ENCODE peak calls at places on chromosomes 16 and 17, in five cellular contexts. One of them, this sample, is unnamed.

GRCh38 chr16:5769513-5769912 is 671.9 kb upstream of the EEF2KMT start:
- DNase-seq in uterus: no peak
- DNase-seq in GM12892: no peak
- DNase-seq in A549: no peak
- DNase-seq in lower leg skin: no peak
- DNase-seq in this sample: no peak

GRCh38 chr17:82985973-82986372 is 93.4 kb upstream of the METRNL start:
- DNase-seq in uterus: no peak
- DNase-seq in GM12892: no peak
- DNase-seq in A549: no peak
- DNase-seq in lower leg skin: peak
- DNase-seq in this sample: no peak

GRCh38 chr17:40399185-40399584 is 18.5 kb downstream of the TOP2A start:
- DNase-seq in uterus: no peak
- DNase-seq in GM12892: no peak
- DNase-seq in A549: peak
- DNase-seq in lower leg skin: no peak
- DNase-seq in this sample: peak

GRCh38 chr17:75542728-75543336 is 17.3 kb downstream of the LLGL2 start:
- DNase-seq in uterus: no peak
- DNase-seq in GM12892: no peak
- DNase-seq in A549: no peak
- DNase-seq in lower leg skin: no peak
- DNase-seq in this sample: no peak

GRCh38 chr17:82338858-82339633 is 5.5 kb upstream of the SECTM1 start:
- DNase-seq in uterus: peak
- DNase-seq in GM12892: no peak
- DNase-seq in A549: peak
- DNase-seq in lower leg skin: no peak
- DNase-seq in this sample: peak

GRCh38 chr16:21226749-21227148 is 6.8 kb upstream of the ANKS4B start:
- DNase-seq in uterus: no peak
- DNase-seq in GM12892: no peak
- DNase-seq in A549: no peak
- DNase-seq in lower leg skin: no peak
- DNase-seq in this sample: no peak

GRCh38 chr17:39950871-39951348 is 11.9 kb upstream of the GSDMA start:
- DNase-seq in uterus: no peak
- DNase-seq in GM12892: no peak
- DNase-seq in A549: no peak
- DNase-seq in lower leg skin: no peak
- DNase-seq in this sample: no peak

GRCh38 chr17:39939588-39940419 is 12.3 kb downstream of the LRRC3C start:
- DNase-seq in uterus: peak
- DNase-seq in GM12892: no peak
- DNase-seq in A549: peak
- DNase-seq in lower leg skin: no peak
- DNase-seq in this sample: peak

GRCh38 chr17:8465381-8466158 is 29.9 kb downstream of the NDEL1 start:
- DNase-seq in uterus: no peak
- DNase-seq in GM12892: no peak
- DNase-seq in A549: no peak
- DNase-seq in lower leg skin: no peak
- DNase-seq in this sample: no peak

GRCh38 chr16:84369938-84370627 is 1.7 kb downstream of the ATP2C2 start:
- DNase-seq in uterus: no peak
- DNase-seq in GM12892: no peak
- DNase-seq in A549: no peak
- DNase-seq in lower leg skin: no peak
- DNase-seq in this sample: no peak

GRCh38 chr16:86556576-86556975 is 1.5 kb upstream of the MTHFSD start:
- DNase-seq in uterus: no peak
- DNase-seq in GM12892: no peak
- DNase-seq in A549: no peak
- DNase-seq in lower leg skin: no peak
- DNase-seq in this sample: no peak

GRCh38 chr17:75707096-75707720 is 14.1 kb upstream of the ITGB4 start:
- DNase-seq in uterus: peak
- DNase-seq in GM12892: no peak
- DNase-seq in A549: peak
- DNase-seq in lower leg skin: no peak
- DNase-seq in this sample: peak

GRCh38 chr17:31754239-31754945 is 104.7 kb downstream of the COPRS start:
- DNase-seq in uterus: no peak
- DNase-seq in GM12892: no peak
- DNase-seq in A549: no peak
- DNase-seq in lower leg skin: no peak
- DNase-seq in this sample: no peak

GRCh38 chr17:4073983-4074830 is 68.6 kb downstream of the ZZEF1 start:
- DNase-seq in uterus: no peak
- DNase-seq in GM12892: peak
- DNase-seq in A549: no peak
- DNase-seq in lower leg skin: no peak
- DNase-seq in this sample: no peak

GRCh38 chr17:40915199-40915661 is 22.2 kb downstream of the KRT23 start:
- DNase-seq in uterus: no peak
- DNase-seq in GM12892: no peak
- DNase-seq in A549: peak
- DNase-seq in lower leg skin: no peak
- DNase-seq in this sample: no peak

GRCh38 chr17:77068915-77069314 is 71.9 kb upstream of the SEC14L1 start:
- DNase-seq in uterus: no peak
- DNase-seq in GM12892: no peak
- DNase-seq in A549: no peak
- DNase-seq in lower leg skin: no peak
- DNase-seq in this sample: no peak

GRCh38 chr17:77273397-77274136 is 132.8 kb downstream of the SEC14L1 start:
- DNase-seq in uterus: no peak
- DNase-seq in GM12892: no peak
- DNase-seq in A549: no peak
- DNase-seq in lower leg skin: no peak
- DNase-seq in this sample: no peak

GRCh38 chr16:75928295-75928694 is 202.0 kb upstream of the CPHXL start:
- DNase-seq in uterus: no peak
- DNase-seq in GM12892: no peak
- DNase-seq in A549: no peak
- DNase-seq in lower leg skin: no peak
- DNase-seq in this sample: no peak

GRCh38 chr17:12178644-12179330 is 158.1 kb downstream of the MAP2K4 start:
- DNase-seq in uterus: no peak
- DNase-seq in GM12892: no peak
- DNase-seq in A549: no peak
- DNase-seq in lower leg skin: no peak
- DNase-seq in this sample: no peak

GRCh38 chr17:8377422-8377821 is 918 bp upstream of the KRABD2 start:
- DNase-seq in uterus: no peak
- DNase-seq in GM12892: no peak
- DNase-seq in A549: no peak
- DNase-seq in lower leg skin: no peak
- DNase-seq in this sample: no peak

GRCh38 chr17:68352041-68352440 is 60.7 kb downstream of the ARSG start:
- DNase-seq in uterus: no peak
- DNase-seq in GM12892: no peak
- DNase-seq in A549: no peak
- DNase-seq in lower leg skin: no peak
- DNase-seq in this sample: no peak

GRCh38 chr17:63356275-63356905 is 89.7 kb downstream of the CYB561 start:
- DNase-seq in uterus: no peak
- DNase-seq in GM12892: no peak
- DNase-seq in A549: no peak
- DNase-seq in lower leg skin: no peak
- DNase-seq in this sample: no peak

GRCh38 chr16:76207270-76207669 is 69.9 kb upstream of the CNTNAP4 start:
- DNase-seq in uterus: no peak
- DNase-seq in GM12892: no peak
- DNase-seq in A549: no peak
- DNase-seq in lower leg skin: no peak
- DNase-seq in this sample: no peak

GRCh38 chr17:80851277-80851925 is 140.2 kb upstream of the CHMP6 start:
- DNase-seq in uterus: no peak
- DNase-seq in GM12892: no peak
- DNase-seq in A549: no peak
- DNase-seq in lower leg skin: no peak
- DNase-seq in this sample: no peak

GRCh38 chr16:80084614-80085013 is 456.2 kb upstream of the DYNLRB2 start:
- DNase-seq in uterus: peak
- DNase-seq in GM12892: no peak
- DNase-seq in A549: peak
- DNase-seq in lower leg skin: no peak
- DNase-seq in this sample: peak

GRCh38 chr17:75271955-75272847 is 1.2 kb upstream of the MIF4GD start:
- DNase-seq in uterus: peak
- DNase-seq in GM12892: no peak
- DNase-seq in A549: no peak
- DNase-seq in lower leg skin: no peak
- DNase-seq in this sample: no peak

GRCh38 chr16:68770671-68771070 is 33.6 kb downstream of the CDH1 start:
- DNase-seq in uterus: no peak
- DNase-seq in GM12892: no peak
- DNase-seq in A549: no peak
- DNase-seq in lower leg skin: no peak
- DNase-seq in this sample: peak

GRCh38 chr16:19432429-19432828 is 14.7 kb downstream of the TMC5 start:
- DNase-seq in uterus: no peak
- DNase-seq in GM12892: no peak
- DNase-seq in A549: peak
- DNase-seq in lower leg skin: no peak
- DNase-seq in this sample: peak

GRCh38 chr16:27270389-27270788 is 1.8 kb upstream of the NSMCE1 start:
- DNase-seq in uterus: no peak
- DNase-seq in GM12892: no peak
- DNase-seq in A549: no peak
- DNase-seq in lower leg skin: no peak
- DNase-seq in this sample: no peak

GRCh38 chr16:27267037-27267677 is 1.4 kb downstream of the NSMCE1 start:
- DNase-seq in uterus: no peak
- DNase-seq in GM12892: no peak
- DNase-seq in A549: no peak
- DNase-seq in lower leg skin: no peak
- DNase-seq in this sample: no peak

GRCh38 chr16:27269300-27270150 is 953 bp upstream of the NSMCE1 start:
- DNase-seq in uterus: no peak
- DNase-seq in GM12892: no peak
- DNase-seq in A549: no peak
- DNase-seq in lower leg skin: no peak
- DNase-seq in this sample: no peak

GRCh38 chr16:27265982-27266381 is 2.6 kb downstream of the NSMCE1 start:
- DNase-seq in uterus: no peak
- DNase-seq in GM12892: no peak
- DNase-seq in A549: no peak
- DNase-seq in lower leg skin: no peak
- DNase-seq in this sample: no peak

DNA sequence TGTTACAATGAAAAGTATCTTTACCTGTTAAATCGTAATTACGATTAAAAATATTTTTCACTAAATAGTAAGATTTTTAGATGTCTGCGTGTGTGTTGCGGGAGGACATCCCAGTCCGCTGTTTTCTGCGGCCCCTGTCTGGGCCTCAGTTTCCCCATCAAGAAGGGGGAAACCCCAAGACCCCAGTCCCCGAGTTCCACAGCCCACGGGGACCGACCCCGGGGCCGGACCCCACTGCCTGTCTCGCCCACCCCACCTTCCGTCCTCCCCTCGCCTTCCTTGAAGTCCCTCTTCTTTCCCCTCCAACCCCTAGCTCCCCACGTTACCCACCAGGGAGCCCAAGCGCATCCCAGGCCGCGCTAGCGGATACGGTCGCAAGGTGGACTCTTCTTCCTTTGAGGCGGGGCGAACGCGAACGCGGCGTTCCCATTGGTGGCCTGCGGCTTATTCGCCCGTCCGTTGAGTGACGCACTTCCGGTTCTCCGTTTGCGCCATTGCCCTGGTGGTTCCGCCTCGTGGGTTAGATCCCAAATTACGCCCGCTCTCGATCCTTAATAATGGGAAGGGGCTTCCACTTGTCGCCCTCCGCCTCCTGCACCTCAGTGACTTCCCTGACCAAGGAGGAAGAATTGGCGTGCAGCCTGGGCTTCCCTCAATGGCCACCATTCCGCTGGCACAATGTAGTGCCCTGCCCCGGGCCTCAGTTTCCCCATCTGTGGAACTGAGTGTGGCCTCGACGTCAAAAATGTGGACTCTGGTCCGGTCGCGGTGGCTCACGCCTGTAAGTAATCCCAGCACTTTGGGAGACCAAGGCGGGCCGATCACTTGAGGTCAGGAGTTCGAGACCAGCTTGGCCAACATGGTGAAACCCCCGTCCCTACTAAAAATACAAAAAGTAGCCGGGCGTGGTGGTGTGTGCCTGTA is at the start of gene NSMCE1:
- DNase-seq in uterus: peak
- DNase-seq in GM12892: peak
- DNase-seq in A549: peak
- DNase-seq in lower leg skin: peak
- DNase-seq in this sample: peak
- TF ChIP-seq POLR2A in uterus: peak
- TF ChIP-seq POLR2A in GM12892: peak
- TF ChIP-seq POLR2A in A549: peak
- TF ChIP-seq POLR2A in lower leg skin: peak
- TF ChIP-seq POLR2A in this sample: peak

GRCh38 chr16:2267913-2268666 is at the start of gene RNPS1:
- DNase-seq in uterus: peak
- DNase-seq in GM12892: peak
- DNase-seq in A549: peak
- DNase-seq in lower leg skin: peak
- DNase-seq in this sample: peak
- TF ChIP-seq POLR2A in uterus: peak
- TF ChIP-seq POLR2A in GM12892: peak
- TF ChIP-seq POLR2A in A549: peak
- TF ChIP-seq POLR2A in lower leg skin: peak
- TF ChIP-seq POLR2A in this sample: peak

GRCh38 chr16:3020247-3020603 is at the start of gene TNFRSF12A:
- DNase-seq in uterus: peak
- DNase-seq in GM12892: peak
- DNase-seq in A549: peak
- DNase-seq in lower leg skin: peak
- DNase-seq in this sample: peak
- TF ChIP-seq POLR2A in uterus: peak
- TF ChIP-seq POLR2A in GM12892: peak
- TF ChIP-seq POLR2A in A549: peak
- TF ChIP-seq POLR2A in lower leg skin: peak
- TF ChIP-seq POLR2A in this sample: peak

GRCh38 chr16:57299719-57300386 is 15.4 kb upstream of the PLLP start:
- DNase-seq in uterus: peak
- DNase-seq in GM12892: peak
- DNase-seq in A549: peak
- DNase-seq in lower leg skin: peak
- DNase-seq in this sample: peak

GRCh38 chr16:57299009-57299718 is 14.7 kb upstream of the PLLP start:
- DNase-seq in uterus: no peak
- DNase-seq in GM12892: no peak
- DNase-seq in A549: peak
- DNase-seq in lower leg skin: peak
- DNase-seq in this sample: no peak

GRCh38 chr16:57301126-57301817 is 16.8 kb upstream of the PLLP start:
- DNase-seq in uterus: peak
- DNase-seq in GM12892: no peak
- DNase-seq in A549: no peak
- DNase-seq in lower leg skin: no peak
- DNase-seq in this sample: no peak

GRCh38 chr16:57297856-57298255 is 13.4 kb upstream of the PLLP start:
- DNase-seq in uterus: no peak
- DNase-seq in GM12892: no peak
- DNase-seq in A549: no peak
- DNase-seq in lower leg skin: no peak
- DNase-seq in this sample: peak

GRCh38 chr16:57300387-57301125 is 16.1 kb upstream of the PLLP start:
- DNase-seq in uterus: peak
- DNase-seq in GM12892: peak
- DNase-seq in A549: peak
- DNase-seq in lower leg skin: peak
- DNase-seq in this sample: peak
- TF ChIP-seq POLR2A in uterus: peak
- TF ChIP-seq POLR2A in GM12892: no peak
- TF ChIP-seq POLR2A in A549: no peak
- TF ChIP-seq POLR2A in lower leg skin: no peak
- TF ChIP-seq POLR2A in this sample: no peak